ENCODE peak calls at places on chromosomes 3 and 15, in six cellular contexts. M is GM23338; V is heart left ventricle; D is MCF 10A; I is CD8-positive, alpha-beta T cell; P is astrocyte of the spinal cord. R is an unnamed sample.
A peak's percentile ranks its signal among the peaks of the same experiment; 100 is the strongest.

GRCh38 chr3:101851833-101852232 is 2.5 kb downstream of the NFKBIZ start:
- DNase-seq in M (no peak), V (no peak), D (no peak), I (no peak), P (no peak), R (no peak)

GRCh38 chr3:150610785-150611184 is 7.7 kb downstream of the SELENOT start:
- DNase-seq in M (no peak), V (no peak), D (peak; percentile 30), I (no peak), P (no peak), R (no peak)

GRCh38 chr3:197752107-197752506 is 2.4 kb downstream of the FYTTD1 start:
- DNase-seq in M (no peak), V (no peak), D (no peak), I (no peak), P (no peak), R (no peak)

GRCh38 chr3:36895488-36896409 is 49.1 kb downstream of the TRANK1 start:
- DNase-seq in M (no peak), V (no peak), D (no peak), I (no peak), P (no peak), R (no peak)

GRCh38 chr15:75178171-75178937 is 23.3 kb upstream of the C15orf39 start:
- DNase-seq in M (peak; percentile 71), V (peak; percentile 63), D (no peak), I (no peak), P (no peak), R (no peak)

GRCh38 chr15:101684384-101684783 is 32.2 kb upstream of the TM2D3 start:
- DNase-seq in M (no peak), V (peak; percentile 43), D (peak; percentile 59), I (no peak), P (peak; percentile 87), R (no peak)

GRCh38 chr3:189824629-189825312 is 193.6 kb downstream of the TP63 start:
- DNase-seq in M (no peak), V (no peak), D (peak; percentile 96), I (no peak), P (peak; percentile 92), R (no peak)

GRCh38 chr3:158701666-158702065 is 29.2 kb upstream of the LXN start:
- DNase-seq in M (no peak), V (no peak), D (no peak), I (no peak), P (no peak), R (no peak)

GRCh38 chr3:50192689-50193141 is 1.3 kb downstream of the GNAT1 start:
- DNase-seq in M (peak; percentile 93), V (peak; percentile 59), D (peak; percentile 68), I (peak; percentile 81), P (peak; percentile 44), R (peak; percentile 82)

GRCh38 chr15:29674661-29675533 is 147.4 kb downstream of the TJP1 start:
- DNase-seq in M (peak; percentile 95), V (peak; percentile 46), D (no peak), I (no peak), P (peak; percentile 72), R (no peak)

GRCh38 chr3:181265750-181266333 is 276.3 kb upstream of the DNAJC19 start:
- DNase-seq in M (no peak), V (no peak), D (peak; percentile 35), I (no peak), P (peak; percentile 18), R (no peak)

GRCh38 chr3:89314454-89314853 is 207.0 kb downstream of the EPHA3 start:
- DNase-seq in M (peak; percentile 65), V (no peak), D (peak; percentile 51), I (no peak), P (peak; percentile 43), R (no peak)

GRCh38 chr15:90351479-90352108 is 490 bp upstream of the ZNF774 start:
- DNase-seq in M (peak; percentile 69), V (no peak), D (no peak), I (no peak), P (no peak), R (no peak)

GRCh38 chr3:139506792-139507191 is 30.5 kb upstream of the RBP2 start:
- DNase-seq in M (peak; percentile 38), V (no peak), D (peak; percentile 9), I (no peak), P (no peak), R (no peak)
- TF ChIP-seq CTCF in M (peak; percentile 18), V (no peak), D (no peak), I (no peak), P (no peak), R (no peak)

DNA sequence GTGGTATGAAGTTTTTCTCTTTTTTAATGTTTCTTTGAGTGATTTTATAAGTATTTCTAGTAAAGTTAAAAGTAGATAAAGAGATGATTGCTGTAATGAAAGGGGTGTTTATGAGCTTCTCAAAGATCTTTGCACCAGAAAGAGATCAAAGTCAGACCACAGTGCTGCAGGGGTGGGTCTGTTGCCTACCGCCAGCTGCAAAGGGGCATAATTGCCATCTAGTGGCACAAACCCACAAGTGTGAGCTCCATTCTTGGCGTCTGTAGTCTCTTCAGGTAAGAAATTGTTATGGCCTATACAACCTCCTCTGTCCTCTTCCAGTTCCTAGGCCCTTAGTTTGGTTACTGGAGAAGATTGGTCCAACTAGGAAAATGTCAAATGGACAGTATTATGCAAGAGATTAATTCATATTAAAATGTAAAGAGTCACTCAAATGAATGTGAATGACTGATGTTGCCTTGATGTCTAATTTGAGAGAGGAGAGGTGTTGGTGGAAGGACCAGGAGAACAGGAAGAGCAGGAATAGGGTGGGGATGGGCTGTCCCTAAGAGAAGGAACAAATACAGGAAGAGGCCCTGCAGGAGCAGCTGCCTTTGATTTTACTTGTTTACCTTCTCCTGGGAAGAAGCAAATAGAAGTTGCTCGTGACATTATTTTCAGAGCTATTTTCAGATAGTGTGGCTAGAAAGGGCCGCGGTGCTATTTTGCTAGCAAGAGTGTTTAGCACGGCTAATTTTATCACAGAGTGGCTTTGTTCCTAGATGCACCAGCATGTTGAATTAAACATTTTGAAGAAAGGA is 53.0 kb upstream of the GSK3B start:
- DNase-seq in M (peak; percentile 65), V (no peak), D (peak; percentile 39), I (peak; percentile 75), P (no peak), R (no peak)
- TF ChIP-seq CTCF in M (peak; percentile 60), V (no peak), D (peak; percentile 10), I (peak; percentile 62), P (no peak), R (no peak)

GRCh38 chr15:100650685-100651084 is 48.3 kb downstream of the ASB7 start:
- DNase-seq in M (peak; percentile 46), V (no peak), D (peak; percentile 24), I (no peak), P (no peak), R (no peak)
- TF ChIP-seq CTCF in M (peak; percentile 55), V (no peak), D (no peak), I (no peak), P (peak; percentile 9), R (no peak)

GRCh38 chr3:47000198-47000815 is 20.8 kb downstream of the NBEAL2 start:
- DNase-seq in M (no peak), V (no peak), D (no peak), I (peak; percentile 6), P (no peak), R (no peak)

GRCh38 chr3:46999516-47000197 is 20.2 kb downstream of the NBEAL2 start:
- DNase-seq in M (no peak), V (peak; percentile 19), D (no peak), I (peak; percentile 17), P (no peak), R (no peak)

GRCh38 chr3:47002490-47003410 is 23.3 kb downstream of the NBEAL2 start:
- DNase-seq in M (peak; percentile 84), V (no peak), D (no peak), I (peak; percentile 16), P (no peak), R (no peak)

GRCh38 chr3:47001731-47002489 is 22.4 kb downstream of the NBEAL2 start:
- DNase-seq in M (no peak), V (no peak), D (no peak), I (peak; percentile 10), P (no peak), R (no peak)

GRCh38 chr3:47000922-47001730 is 21.7 kb downstream of the NBEAL2 start:
- DNase-seq in M (no peak), V (no peak), D (no peak), I (peak; percentile 14), P (no peak), R (no peak)
- TF ChIP-seq CTCF in M (no peak), V (no peak), D (no peak), I (no peak), P (no peak), R (no peak)

DNA sequence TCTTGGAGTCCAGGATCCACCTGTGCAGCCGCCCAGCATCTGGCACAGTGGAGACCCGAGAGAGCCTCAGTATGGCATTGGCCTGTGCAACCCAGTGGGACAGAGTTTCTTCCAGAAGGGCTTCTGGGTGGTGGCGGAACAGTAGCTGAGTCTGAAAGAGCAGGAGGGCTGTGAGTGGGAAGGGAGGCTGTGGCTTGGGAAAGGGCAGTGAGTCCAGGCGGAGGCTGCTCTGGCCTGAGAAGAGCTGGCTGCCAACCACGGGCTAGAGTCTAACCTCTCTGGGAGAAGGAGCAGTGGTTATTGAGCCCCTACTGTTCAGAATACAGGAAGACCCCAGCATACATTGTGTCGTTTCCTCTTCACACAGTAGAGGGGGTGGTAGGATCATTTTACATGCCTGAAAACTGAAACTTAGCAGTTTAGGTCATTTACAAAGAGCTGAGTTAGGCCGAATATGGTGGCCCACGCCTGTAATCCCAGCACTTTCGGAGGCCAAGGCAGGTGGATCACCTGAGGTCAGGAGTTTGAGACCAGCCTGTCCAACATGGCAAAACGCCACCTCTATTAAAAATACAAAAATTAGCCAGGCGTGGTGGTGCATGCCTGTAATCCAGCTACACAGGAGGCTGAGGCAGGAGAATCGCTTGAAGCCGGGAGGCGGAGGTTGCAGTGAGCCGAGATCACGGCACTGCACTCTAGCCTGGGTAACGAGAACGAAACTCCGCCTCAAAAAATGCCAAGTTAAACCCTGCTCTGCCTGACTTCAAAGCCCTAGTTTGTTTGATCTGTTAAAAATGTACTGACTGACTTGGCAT is 3.2 kb downstream of the AEN start:
- DNase-seq in M (peak; percentile 57), V (no peak), D (no peak), I (peak; percentile 72), P (peak; percentile 49), R (no peak)
- TF ChIP-seq CTCF in M (peak; percentile 31), V (peak; percentile 53), D (no peak), I (peak; percentile 68), P (peak; percentile 48), R (no peak)

DNA sequence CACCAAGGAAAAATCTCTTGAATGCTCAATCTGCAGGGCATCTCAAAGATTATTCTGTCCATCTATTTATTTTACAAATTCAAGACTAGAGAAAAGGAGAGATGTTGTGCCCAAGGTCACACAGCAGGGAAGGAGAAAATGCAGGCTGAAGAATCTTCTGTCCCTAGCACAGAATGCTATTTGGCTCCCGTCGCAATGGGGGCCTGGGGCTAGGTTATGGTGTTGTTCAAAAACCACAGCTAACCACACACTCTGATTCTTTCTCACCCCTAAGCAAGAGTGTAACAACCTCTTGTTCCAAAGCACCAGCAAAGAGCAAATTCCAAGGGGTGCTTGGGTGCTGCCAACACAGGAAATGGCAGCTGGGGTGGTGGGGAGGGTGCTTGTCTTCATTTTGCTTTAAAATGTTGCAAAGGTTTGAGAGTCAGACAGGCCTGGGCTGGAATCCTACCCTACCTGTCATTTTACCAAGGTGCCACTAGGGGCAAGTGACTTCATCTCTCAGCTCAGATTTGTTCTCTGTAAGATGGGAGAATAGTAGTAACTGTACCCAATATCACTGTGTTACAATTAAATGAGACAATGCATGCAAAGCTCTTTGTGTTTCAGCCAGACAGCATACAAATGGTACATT is 112.5 kb downstream of the ADAMTS9 start:
- DNase-seq in M (peak; percentile 80), V (no peak), D (peak; percentile 48), I (no peak), P (peak; percentile 9), R (no peak)
- TF ChIP-seq CTCF in M (peak; percentile 60), V (no peak), D (peak; percentile 50), I (no peak), P (peak; percentile 70), R (no peak)

GRCh38 chr15:96353931-96354730 is 23.6 kb downstream of the NR2F2 start:
- DNase-seq in M (peak; percentile 80), V (peak; percentile 78), D (peak; percentile 17), I (no peak), P (peak; percentile 67), R (no peak)
- TF ChIP-seq CTCF in M (peak; percentile 75), V (peak; percentile 44), D (no peak), I (no peak), P (peak; percentile 78), R (no peak)